ENCODE peak calls at places on chromosomes 6 and 20, in nine cellular contexts. P is colonic mucosa; E is OCI-LY7; C is lower leg skin; R is HFF-Myc; J is fibroblast of the aortic adventitia; I is retinal pigment epithelial cell; H is type B pancreatic cell; T is CD4-positive, alpha-beta T cell. Z is an unnamed sample.
A peak's percentile ranks its signal among the peaks of the same experiment; 100 is the strongest.

GRCh38 chr6:13241364-13241763 is 87.0 kb downstream of the TBC1D7 start:
- DNase-seq in P (no peak), E (no peak), C (no peak), R (no peak), J (no peak), I (no peak), H (no peak), T (no peak), Z (no peak)

GRCh38 chr20:52454660-52455059 is 263.1 kb upstream of the ZFP64 start:
- DNase-seq in P (no peak), E (no peak), C (no peak), R (no peak), J (peak; percentile 8), I (no peak), H (no peak), T (no peak), Z (no peak)

GRCh38 chr6:145544031-145544430 is 191.3 kb downstream of the EPM2A start:
- DNase-seq in P (no peak), E (no peak), C (no peak), R (peak; percentile 38), J (peak; percentile 76), I (peak; percentile 85), H (no peak), T (no peak), Z (no peak)

GRCh38 chr6:68777956-68778355 is 142.9 kb downstream of the ADGRB3 start:
- DNase-seq in P (no peak), E (no peak), C (no peak), R (no peak), J (peak; percentile 31), I (peak; percentile 36), H (no peak), T (no peak), Z (no peak)

GRCh38 chr6:19754686-19755085 is 82.5 kb upstream of the ID4 start:
- DNase-seq in P (no peak), E (no peak), C (no peak), R (no peak), J (no peak), I (no peak), H (no peak), T (no peak), Z (no peak)

GRCh38 chr6:37244430-37245310 is 12.9 kb upstream of the TBC1D22B start:
- DNase-seq in P (peak; percentile 77), E (no peak), C (peak; percentile 93), R (peak; percentile 100), J (peak; percentile 100), I (peak; percentile 99), H (no peak), T (no peak), Z (no peak)

GRCh38 chr6:152155792-152156191 is 348.3 kb downstream of the ESR1 start:
- DNase-seq in P (no peak), E (no peak), C (no peak), R (no peak), J (no peak), I (no peak), H (no peak), T (no peak), Z (no peak)

GRCh38 chr6:105873799-105874198 is 212.3 kb upstream of the PRDM1 start:
- DNase-seq in P (no peak), E (peak; percentile 38), C (no peak), R (no peak), J (no peak), I (no peak), H (no peak), T (no peak), Z (no peak)

GRCh38 chr6:90758741-90759140 is 171.9 kb upstream of the MAP3K7 start:
- DNase-seq in P (no peak), E (no peak), C (no peak), R (no peak), J (no peak), I (no peak), H (no peak), T (no peak), Z (no peak)

GRCh38 chr20:14775778-14776177 is 438.4 kb upstream of the FLRT3 start:
- DNase-seq in P (no peak), E (no peak), C (peak; percentile 71), R (peak; percentile 36), J (peak; percentile 41), I (peak; percentile 8), H (no peak), T (no peak), Z (no peak)

GRCh38 chr20:63007472-63007721 is 633 bp upstream of the BHLHE23 start:
- DNase-seq in P (no peak), E (no peak), C (no peak), R (no peak), J (no peak), I (no peak), H (no peak), T (no peak), Z (no peak)

GRCh38 chr20:5665417-5665816 is 84.8 kb upstream of the SHLD1 start:
- DNase-seq in P (no peak), E (no peak), C (no peak), R (no peak), J (no peak), I (no peak), H (no peak), T (no peak), Z (no peak)

GRCh38 chr20:5660346-5660745 is 89.9 kb upstream of the SHLD1 start:
- DNase-seq in P (no peak), E (no peak), C (no peak), R (no peak), J (peak; percentile 38), I (no peak), H (no peak), T (no peak), Z (no peak)

GRCh38 chr20:5663396-5663795 is 86.8 kb upstream of the SHLD1 start:
- DNase-seq in P (no peak), E (no peak), C (no peak), R (no peak), J (no peak), I (no peak), H (no peak), T (no peak), Z (no peak)

GRCh38 chr20:5658897-5659296 is 91.3 kb upstream of the SHLD1 start:
- DNase-seq in P (peak; percentile 40), E (peak; percentile 92), C (peak; percentile 83), R (no peak), J (peak; percentile 97), I (peak; percentile 89), H (no peak), T (peak; percentile 29), Z (peak; percentile 38)

DNA sequence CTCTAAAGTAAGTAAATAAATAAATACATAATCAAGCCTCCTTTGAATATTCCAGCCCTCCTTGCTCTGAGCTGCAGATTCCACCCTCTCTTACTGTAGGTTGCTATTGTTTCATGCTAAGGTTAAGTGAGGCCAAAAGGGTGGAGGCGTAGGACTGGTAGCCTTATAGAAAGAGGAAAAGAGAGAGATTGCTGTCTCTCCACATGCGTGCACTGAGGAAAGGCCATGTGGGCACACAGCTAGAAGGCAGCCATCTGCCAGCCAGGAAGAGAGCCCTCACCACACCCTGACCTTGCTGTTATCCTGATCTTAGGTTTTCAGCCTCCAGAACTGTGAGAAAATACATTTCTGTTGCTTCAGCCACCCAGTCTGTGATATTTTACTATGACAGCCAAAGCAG is 87.4 kb upstream of the SHLD1 start:
- DNase-seq in P (no peak), E (no peak), C (no peak), R (no peak), J (no peak), I (no peak), H (no peak), T (no peak), Z (no peak)
- TF ChIP-seq CTCF in P (no peak), E (no peak), C (no peak), R (no peak), J (no peak), I (no peak), H (no peak), T (no peak), Z (no peak)

GRCh38 chr20:43991264-43991663 is 76.6 kb downstream of the TOX2 start:
- DNase-seq in P (no peak), E (no peak), C (no peak), R (no peak), J (no peak), I (no peak), H (no peak), T (no peak), Z (no peak)

GRCh38 chr20:43987531-43987930 is 72.9 kb downstream of the TOX2 start:
- DNase-seq in P (no peak), E (no peak), C (no peak), R (no peak), J (no peak), I (no peak), H (no peak), T (no peak), Z (no peak)

GRCh38 chr20:43988451-43988850 is 73.8 kb downstream of the TOX2 start:
- DNase-seq in P (no peak), E (no peak), C (no peak), R (no peak), J (no peak), I (no peak), H (no peak), T (no peak), Z (no peak)

GRCh38 chr20:43987018-43987417 is 72.4 kb downstream of the TOX2 start:
- DNase-seq in P (no peak), E (no peak), C (no peak), R (no peak), J (no peak), I (no peak), H (no peak), T (no peak), Z (no peak)

GRCh38 chr20:43988867-43989266 is 74.2 kb downstream of the TOX2 start:
- DNase-seq in P (no peak), E (no peak), C (no peak), R (no peak), J (peak; percentile 27), I (no peak), H (no peak), T (no peak), Z (no peak)
- TF ChIP-seq CTCF in P (no peak), E (no peak), C (no peak), R (no peak), J (peak; percentile 6), I (no peak), H (no peak), T (no peak), Z (no peak)

DNA sequence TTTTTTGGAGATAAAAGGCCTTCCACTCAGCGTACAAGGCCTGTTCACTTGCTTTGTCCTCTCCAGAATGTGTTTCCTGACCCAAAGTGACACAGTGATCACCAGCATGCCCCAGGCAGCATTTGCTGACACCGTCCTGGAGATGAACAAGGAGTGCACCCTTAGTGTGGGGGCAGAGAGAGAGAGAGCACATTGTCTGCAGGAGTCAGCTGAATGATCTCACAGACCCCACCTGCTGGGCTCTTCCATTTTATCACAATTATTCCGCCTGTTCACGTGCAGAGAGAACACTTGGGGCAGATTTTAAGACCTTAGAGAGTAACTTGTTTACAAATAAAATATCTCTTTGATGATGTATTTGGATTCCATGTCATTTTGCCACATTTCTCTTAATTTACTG is 22.4 kb upstream of the MAS1L start:
- DNase-seq in P (no peak), E (peak; percentile 32), C (no peak), R (no peak), J (no peak), I (no peak), H (no peak), T (no peak), Z (no peak)
- TF ChIP-seq CTCF in P (no peak), E (peak; percentile 54), C (no peak), R (no peak), J (no peak), I (no peak), H (no peak), T (no peak), Z (no peak)

DNA sequence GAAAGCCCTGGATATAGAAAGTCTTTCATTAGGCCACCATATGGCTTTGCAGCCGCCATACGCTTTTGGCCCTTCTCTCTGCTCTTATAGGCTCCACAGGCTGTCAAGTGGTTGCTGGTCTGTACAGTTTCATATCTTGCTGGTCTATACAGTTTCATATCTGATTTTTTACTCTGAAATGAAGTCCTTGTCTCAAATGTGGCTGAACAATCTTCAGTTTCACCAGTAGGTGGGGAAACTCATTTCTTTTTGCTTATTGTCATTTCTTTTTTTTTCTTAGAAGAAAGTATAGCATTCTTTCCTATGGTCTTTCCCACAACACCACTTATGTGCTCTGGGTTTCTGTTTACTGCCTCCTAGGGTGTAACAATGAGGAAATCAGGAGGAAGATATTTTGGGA is 771.4 kb upstream of the MMS22L start:
- DNase-seq in P (no peak), E (peak; percentile 3), C (no peak), R (no peak), J (no peak), I (peak; percentile 2), H (no peak), T (no peak), Z (no peak)
- TF ChIP-seq CTCF in P (no peak), E (peak; percentile 59), C (no peak), R (no peak), J (no peak), I (peak; percentile 54), H (peak; percentile 70), T (no peak), Z (no peak)

Z was measured in activated B cell treated with CpG ODN at 0.5 μM for 24 hours.